ENCODE peak calls at places on chromosomes 6 and 20, in eight cellular contexts. X, L, K, P, O, F, J and M are unnamed samples.

GRCh38 chr20:46559685-46560440 is 9.4 kb upstream of the OCSTAMP start:
- ATAC-seq in X (no peak), L (no peak), K (no peak), P (no peak), O (no peak), F (no peak), J (no peak), M (no peak)

GRCh38 chr6:7417684-7418083 is 28.1 kb downstream of the RIOK1 start:
- ATAC-seq in X (no peak), L (no peak), K (no peak), P (no peak), O (no peak), F (no peak), J (no peak), M (no peak)

GRCh38 chr6:28161410-28162079 is 19.9 kb downstream of the ZKSCAN8 start:
- ATAC-seq in X (peak; percentile 92), L (peak; percentile 76), K (peak; percentile 97), P (peak; percentile 84), O (peak; percentile 97), F (peak; percentile 99), J (peak; percentile 89), M (peak; percentile 94)

GRCh38 chr6:22173311-22173710 is 123.5 kb downstream of the PRL start:
- ATAC-seq in X (no peak), L (no peak), K (no peak), P (no peak), O (no peak), F (no peak), J (no peak), M (no peak)

GRCh38 chr20:49794336-49795124 is 18.1 kb upstream of the SLC9A8 start:
- ATAC-seq in X (no peak), L (no peak), K (peak; percentile 90), P (no peak), O (peak; percentile 59), F (no peak), J (no peak), M (peak; percentile 75)

GRCh38 chr6:53701333-53702073 is 35.9 kb upstream of the KLHL31 start:
- ATAC-seq in X (peak; percentile 32), L (no peak), K (peak; percentile 40), P (no peak), O (peak; percentile 60), F (no peak), J (no peak), M (no peak)

GRCh38 chr6:41427642-41428401 is 92.4 kb downstream of the NCR2 start:
- ATAC-seq in X (peak; percentile 87), L (no peak), K (peak; percentile 43), P (peak; percentile 73), O (peak; percentile 84), F (peak; percentile 72), J (peak; percentile 75), M (peak; percentile 62)

GRCh38 chr6:21001736-21002135 is 467.5 kb downstream of the CDKAL1 start:
- ATAC-seq in X (peak; percentile 83), L (no peak), K (no peak), P (no peak), O (peak; percentile 34), F (no peak), J (peak; percentile 65), M (no peak)

GRCh38 chr20:59393142-59393541 is 92.7 kb downstream of the EDN3 start:
- ATAC-seq in X (no peak), L (no peak), K (no peak), P (no peak), O (no peak), F (no peak), J (no peak), M (no peak)

GRCh38 chr6:56244089-56244488 is 3.3 kb downstream of the COL21A1 start:
- ATAC-seq in X (no peak), L (no peak), K (no peak), P (no peak), O (no peak), F (no peak), J (no peak), M (no peak)

GRCh38 chr6:118317581-118318563 is 230.2 kb upstream of the PLN start:
- ATAC-seq in X (peak; percentile 68), L (peak; percentile 42), K (no peak), P (no peak), O (peak; percentile 70), F (no peak), J (peak; percentile 78), M (no peak)

GRCh38 chr6:167933847-167934246 is 63.6 kb upstream of the KIF25 start:
- ATAC-seq in X (peak; percentile 25), L (no peak), K (no peak), P (no peak), O (no peak), F (peak; percentile 51), J (no peak), M (no peak)

GRCh38 chr6:133814797-133815196 is 74.1 kb upstream of the TCF21 start:
- ATAC-seq in X (peak; percentile 53), L (no peak), K (no peak), P (no peak), O (no peak), F (no peak), J (no peak), M (no peak)

GRCh38 chr6:6039946-6040509 is 33.3 kb upstream of the NRN1 start:
- ATAC-seq in X (no peak), L (no peak), K (no peak), P (no peak), O (no peak), F (no peak), J (no peak), M (no peak)

GRCh38 chr6:144758602-144759001 is 473.5 kb downstream of the UTRN start:
- ATAC-seq in X (no peak), L (no peak), K (no peak), P (no peak), O (no peak), F (no peak), J (no peak), M (no peak)

GRCh38 chr6:38806271-38806670 is 91.2 kb downstream of the DNAH8 start:
- ATAC-seq in X (no peak), L (no peak), K (no peak), P (no peak), O (no peak), F (peak; percentile 86), J (no peak), M (peak; percentile 31)

GRCh38 chr6:12494161-12494560 is 204.0 kb downstream of the EDN1 start:
- ATAC-seq in X (no peak), L (no peak), K (no peak), P (no peak), O (no peak), F (no peak), J (no peak), M (no peak)

GRCh38 chr6:31901415-31901952 is 402 bp downstream of the ZBTB12 start:
- ATAC-seq in X (peak; percentile 32), L (peak; percentile 12), K (peak; percentile 30), P (peak; percentile 42), O (peak; percentile 32), F (peak; percentile 8), J (peak; percentile 53), M (peak; percentile 61)

GRCh38 chr20:51801220-51801991 is 915 bp downstream of the SALL4 start:
- ATAC-seq in X (peak; percentile 29), L (no peak), K (no peak), P (peak; percentile 27), O (no peak), F (peak; percentile 10), J (peak; percentile 34), M (no peak)

GRCh38 chr6:85866758-85867401 is 224.2 kb upstream of the SYNCRIP start:
- ATAC-seq in X (peak; percentile 15), L (no peak), K (no peak), P (peak; percentile 24), O (peak; percentile 12), F (peak; percentile 26), J (peak; percentile 29), M (peak; percentile 34)

GRCh38 chr20:33874129-33874528 is 63.0 kb downstream of the CHMP4B start:
- ATAC-seq in X (no peak), L (no peak), K (no peak), P (no peak), O (no peak), F (no peak), J (no peak), M (no peak)

GRCh38 chr6:36368921-36369880 is 18.3 kb downstream of the ETV7 start:
- ATAC-seq in X (no peak), L (no peak), K (peak; percentile 82), P (no peak), O (no peak), F (no peak), J (no peak), M (no peak)

GRCh38 chr20:35757098-35757705 is 14.6 kb upstream of the PHF20 start:
- ATAC-seq in X (no peak), L (no peak), K (no peak), P (no peak), O (no peak), F (peak; percentile 67), J (no peak), M (no peak)

GRCh38 chr6:129672345-129672691 is 37.7 kb downstream of the ARHGAP18 start:
- ATAC-seq in X (peak; percentile 32), L (peak; percentile 51), K (peak; percentile 32), P (no peak), O (no peak), F (no peak), J (peak; percentile 15), M (peak; percentile 68)

GRCh38 chr6:47084530-47084929 is 42.4 kb upstream of the ADGRF1 start:
- ATAC-seq in X (peak; percentile 41), L (no peak), K (no peak), P (peak; percentile 58), O (peak; percentile 56), F (no peak), J (no peak), M (no peak)

GRCh38 chr6:17210683-17211082 is 70.5 kb upstream of the RBM24 start:
- ATAC-seq in X (no peak), L (no peak), K (no peak), P (no peak), O (no peak), F (no peak), J (no peak), M (no peak)

GRCh38 chr6:87583822-87584221 is 6.0 kb downstream of the RARS2 start:
- ATAC-seq in X (no peak), L (no peak), K (no peak), P (no peak), O (no peak), F (no peak), J (no peak), M (no peak)

GRCh38 chr6:18147160-18147559 is 7.7 kb downstream of the TPMT start:
- ATAC-seq in X (no peak), L (no peak), K (no peak), P (peak; percentile 58), O (no peak), F (no peak), J (no peak), M (no peak)

GRCh38 chr6:73200735-73201134 is 24.6 kb downstream of the KHDC1L start:
- ATAC-seq in X (no peak), L (no peak), K (no peak), P (peak; percentile 24), O (no peak), F (no peak), J (no peak), M (no peak)

GRCh38 chr6:138387577-138388368 is 10.1 kb downstream of the SMIM28 start:
- ATAC-seq in X (no peak), L (no peak), K (no peak), P (no peak), O (no peak), F (no peak), J (no peak), M (no peak)

GRCh38 chr6:2695464-2696095 is 55.1 kb downstream of the MYLK4 start:
- ATAC-seq in X (no peak), L (no peak), K (no peak), P (peak; percentile 82), O (no peak), F (no peak), J (no peak), M (no peak)

GRCh38 chr20:25058797-25059486 is 1.0 kb upstream of the ACSS1 start:
- ATAC-seq in X (no peak), L (no peak), K (no peak), P (peak; percentile 29), O (no peak), F (peak; percentile 10), J (no peak), M (no peak)

GRCh38 chr6:139605350-139605749 is 230.9 kb upstream of the CITED2 start:
- ATAC-seq in X (peak; percentile 34), L (no peak), K (no peak), P (no peak), O (no peak), F (no peak), J (no peak), M (no peak)

GRCh38 chr6:131917318-131917717 is 33.9 kb downstream of the CCN2 start:
- ATAC-seq in X (no peak), L (no peak), K (no peak), P (no peak), O (no peak), F (no peak), J (no peak), M (peak; percentile 47)